ENCODE peak calls at places on chromosomes 13 and 19, in four cellular contexts. X, F, A and T are unnamed samples.

GRCh38 chr19:47021536-47022139 is 2.0 kb downstream of the NPAS1 start:
- DNase-seq in X (no peak), F (peak), A (no peak), T (no peak)

GRCh38 chr13:113029487-113030258 is 60.7 kb downstream of the MCF2L start:
- DNase-seq in X (peak), F (no peak), A (no peak), T (peak)

GRCh38 chr13:103140001-103140671 is 73.9 kb upstream of the SLC10A2 start:
- DNase-seq in X (peak), F (no peak), A (no peak), T (peak)

GRCh38 chr19:12880551-12881171 is 588 bp downstream of the DNASE2 start:
- DNase-seq in X (peak), F (peak), A (peak), T (peak)

GRCh38 chr13:48500652-48501197 is 32.2 kb downstream of the RCBTB2 start:
- DNase-seq in X (peak), F (no peak), A (no peak), T (no peak)

GRCh38 chr13:105389373-105389772 is 1146.1 kb downstream of the EFNB2 start:
- DNase-seq in X (no peak), F (no peak), A (no peak), T (no peak)

GRCh38 chr19:11540642-11541041 is 2.0 kb downstream of the CNN1 start:
- DNase-seq in X (peak), F (no peak), A (no peak), T (no peak)

GRCh38 chr13:46668906-46669525 is 116.0 kb downstream of the LRCH1 start:
- DNase-seq in X (no peak), F (no peak), A (no peak), T (peak)

GRCh38 chr19:50551034-50551712 is 17.1 kb downstream of the LRRC4B start:
- DNase-seq in X (no peak), F (no peak), A (no peak), T (no peak)

GRCh38 chr13:107223867-107224266 is 655.9 kb upstream of the ARGLU1 start:
- DNase-seq in X (no peak), F (no peak), A (no peak), T (no peak)

GRCh38 chr13:114118086-114118762 is 14.2 kb downstream of the RASA3 start:
- DNase-seq in X (no peak), F (peak), A (no peak), T (no peak)

GRCh38 chr19:9789066-9789465 is 20.5 kb upstream of the ZNF846 start:
- DNase-seq in X (no peak), F (no peak), A (no peak), T (no peak)

GRCh38 chr13:94640676-94641075 is 39.0 kb downstream of the GPR180 start:
- DNase-seq in X (no peak), F (no peak), A (no peak), T (no peak)

GRCh38 chr19:493391-494170 is 2.7 kb upstream of the MADCAM1 start:
- DNase-seq in X (no peak), F (no peak), A (no peak), T (no peak)

GRCh38 chr13:73228546-73228945 is 169.7 kb downstream of the KLF5 start:
- DNase-seq in X (no peak), F (no peak), A (no peak), T (no peak)

GRCh38 chr13:82962422-82962821 is 919.9 kb downstream of the SLITRK1 start:
- DNase-seq in X (no peak), F (no peak), A (no peak), T (no peak)

GRCh38 chr13:46354143-46355087 is 32.6 kb downstream of the RUBCNL start:
- DNase-seq in X (peak), F (no peak), A (no peak), T (no peak)

GRCh38 chr19:8137425-8137824 is 12.0 kb downstream of the FBN3 start:
- DNase-seq in X (no peak), F (no peak), A (no peak), T (no peak)

GRCh38 chr19:1621574-1621973 is 16.3 kb upstream of the UQCR11 start:
- DNase-seq in X (no peak), F (no peak), A (no peak), T (no peak)

GRCh38 chr19:5335101-5335500 is 5.5 kb downstream of the PTPRS start:
- DNase-seq in X (no peak), F (no peak), A (no peak), T (no peak)

GRCh38 chr19:33393286-33394005 is 19.9 kb downstream of the CEBPG start:
- DNase-seq in X (no peak), F (peak), A (no peak), T (no peak)

GRCh38 chr13:31160857-31161582 is 684 bp downstream of the HSPH1 start:
- DNase-seq in X (no peak), F (peak), A (peak), T (peak)

GRCh38 chr19:51157265-51157664 is 15.2 kb downstream of the SIGLEC7 start:
- DNase-seq in X (no peak), F (no peak), A (no peak), T (no peak)

GRCh38 chr13:62119739-62120700 is 704.4 kb upstream of the PCDH20 start:
- DNase-seq in X (peak), F (no peak), A (no peak), T (peak)

GRCh38 chr13:46134961-46135522 is 30.2 kb upstream of the CPB2 start:
- DNase-seq in X (no peak), F (no peak), A (no peak), T (no peak)

DNA sequence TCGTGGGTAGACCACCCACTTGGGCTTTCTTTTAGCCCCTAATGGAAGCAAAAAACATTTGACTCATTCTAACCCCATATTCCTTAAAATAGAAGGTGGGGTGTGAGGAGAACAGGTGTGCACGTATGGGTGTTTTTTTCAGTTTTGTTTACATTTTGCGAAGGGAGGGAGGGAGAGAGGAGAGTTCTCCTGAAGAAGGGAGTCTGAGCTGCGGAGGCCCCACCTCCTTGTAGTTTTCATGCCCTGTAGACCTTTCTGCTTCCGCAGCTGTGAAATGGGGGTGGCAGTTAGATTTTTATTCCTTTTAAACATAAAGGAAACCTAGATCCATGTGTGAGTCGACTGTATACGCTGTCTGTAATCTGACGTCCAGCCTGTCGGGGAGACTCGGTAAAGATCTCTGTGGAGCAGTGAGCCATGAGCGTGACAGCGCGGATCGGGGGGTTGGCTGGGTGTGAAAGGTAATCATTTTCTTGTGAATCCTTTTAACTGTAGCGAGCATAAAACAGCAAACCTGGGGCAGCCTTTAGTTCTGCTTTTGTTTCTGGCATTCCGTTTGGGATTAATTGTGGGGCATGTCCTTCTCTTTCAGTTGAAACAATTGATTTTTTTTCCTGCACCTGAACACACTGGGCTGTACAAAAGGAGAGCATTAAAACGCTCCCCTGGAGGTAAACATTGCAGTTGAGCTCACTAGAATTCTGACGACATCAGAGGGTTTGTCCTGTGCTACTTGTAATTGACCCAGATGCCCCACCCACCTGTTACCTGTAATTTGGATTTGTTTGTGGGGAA is 2.3 kb downstream of the UPF1 start:
- DNase-seq in X (no peak), F (no peak), A (no peak), T (peak)
- TF ChIP-seq POLR2A in X (no peak), F (no peak), A (no peak), T (no peak)

GRCh38 chr13:20492036-20492435 is 33.6 kb downstream of the CRYL1 start:
- DNase-seq in X (no peak), F (no peak), A (no peak), T (no peak)

GRCh38 chr13:20495087-20496023 is 30.3 kb downstream of the CRYL1 start:
- DNase-seq in X (peak), F (no peak), A (peak), T (peak)

GRCh38 chr13:20494656-20495055 is 31.0 kb downstream of the CRYL1 start:
- DNase-seq in X (no peak), F (no peak), A (no peak), T (no peak)

GRCh38 chr13:20489185-20489820 is 36.4 kb downstream of the CRYL1 start:
- DNase-seq in X (no peak), F (no peak), A (no peak), T (peak)

GRCh38 chr13:20492641-20493040 is 33.0 kb downstream of the CRYL1 start:
- DNase-seq in X (peak), F (no peak), A (no peak), T (peak)
- TF ChIP-seq POLR2A in X (no peak), F (no peak), A (no peak), T (no peak)

DNA sequence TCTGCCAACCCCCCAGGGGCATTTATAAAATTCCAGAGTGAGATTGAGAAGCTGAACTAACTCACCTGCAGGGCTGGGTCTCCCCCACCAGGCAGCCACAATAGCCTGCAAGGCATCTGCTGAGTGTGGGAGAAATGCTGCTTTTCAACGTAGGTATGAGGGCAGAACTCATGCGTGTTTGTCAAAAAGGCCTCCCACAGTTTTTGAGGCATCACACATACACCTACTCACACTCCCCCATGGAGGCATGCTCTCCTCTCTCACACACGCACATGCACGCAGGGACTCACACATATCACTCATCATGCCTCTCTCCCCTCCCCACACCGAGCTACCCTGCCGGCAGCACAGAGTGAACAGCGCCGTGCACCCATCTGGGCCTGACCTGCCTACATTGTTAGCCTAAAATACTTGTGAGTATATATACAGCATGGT is 390.5 kb downstream of the FGF9 start:
- DNase-seq in X (no peak), F (peak), A (no peak), T (no peak)
- TF ChIP-seq POLR2A in X (no peak), F (no peak), A (no peak), T (no peak)

GRCh38 chr13:66659291-66660012 is 570.7 kb downstream of the PCDH9 start:
- DNase-seq in X (no peak), F (no peak), A (no peak), T (no peak)

GRCh38 chr13:66656050-66656449 is 574.1 kb downstream of the PCDH9 start:
- DNase-seq in X (no peak), F (no peak), A (no peak), T (no peak)

GRCh38 chr13:66661336-66661735 is 568.8 kb downstream of the PCDH9 start:
- DNase-seq in X (no peak), F (no peak), A (no peak), T (no peak)

GRCh38 chr13:66660013-66660804 is 569.9 kb downstream of the PCDH9 start:
- DNase-seq in X (no peak), F (no peak), A (no peak), T (no peak)

DNA sequence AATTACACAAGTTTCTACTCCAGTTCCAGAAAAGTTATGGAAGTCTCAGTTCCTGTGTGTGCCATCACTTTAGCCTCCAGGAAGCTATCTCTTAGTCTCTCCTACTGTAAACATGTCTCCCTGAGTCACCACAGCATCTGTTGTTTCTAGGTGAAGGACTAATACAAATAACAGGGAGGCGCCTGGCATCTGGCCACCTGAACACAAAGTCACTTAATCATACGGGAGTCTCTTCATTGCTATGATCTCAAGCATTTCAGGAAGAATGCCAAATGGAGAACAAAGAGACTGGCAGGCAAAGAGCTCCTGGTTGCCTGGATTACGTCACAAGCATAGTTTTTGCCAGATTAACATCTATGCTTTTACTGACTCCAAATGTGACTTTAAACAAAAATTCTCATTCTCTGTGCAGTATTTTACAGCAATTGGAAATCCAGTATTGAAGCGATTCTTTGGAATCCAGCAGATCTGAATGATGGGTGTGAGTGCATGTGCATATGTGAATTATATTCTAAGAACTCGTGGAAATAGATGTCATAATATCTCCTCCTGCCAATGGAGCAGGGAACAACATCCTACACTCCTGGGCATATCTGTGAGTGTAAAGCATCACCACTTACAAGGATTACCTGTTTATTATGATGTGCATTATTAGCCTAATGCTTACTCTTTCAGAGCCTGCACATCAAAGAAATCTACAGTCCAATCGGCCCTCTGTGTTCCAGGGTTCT is 572.8 kb downstream of the PCDH9 start:
- DNase-seq in X (no peak), F (no peak), A (no peak), T (no peak)
- TF ChIP-seq POLR2A in X (no peak), F (no peak), A (no peak), T (no peak)

DNA sequence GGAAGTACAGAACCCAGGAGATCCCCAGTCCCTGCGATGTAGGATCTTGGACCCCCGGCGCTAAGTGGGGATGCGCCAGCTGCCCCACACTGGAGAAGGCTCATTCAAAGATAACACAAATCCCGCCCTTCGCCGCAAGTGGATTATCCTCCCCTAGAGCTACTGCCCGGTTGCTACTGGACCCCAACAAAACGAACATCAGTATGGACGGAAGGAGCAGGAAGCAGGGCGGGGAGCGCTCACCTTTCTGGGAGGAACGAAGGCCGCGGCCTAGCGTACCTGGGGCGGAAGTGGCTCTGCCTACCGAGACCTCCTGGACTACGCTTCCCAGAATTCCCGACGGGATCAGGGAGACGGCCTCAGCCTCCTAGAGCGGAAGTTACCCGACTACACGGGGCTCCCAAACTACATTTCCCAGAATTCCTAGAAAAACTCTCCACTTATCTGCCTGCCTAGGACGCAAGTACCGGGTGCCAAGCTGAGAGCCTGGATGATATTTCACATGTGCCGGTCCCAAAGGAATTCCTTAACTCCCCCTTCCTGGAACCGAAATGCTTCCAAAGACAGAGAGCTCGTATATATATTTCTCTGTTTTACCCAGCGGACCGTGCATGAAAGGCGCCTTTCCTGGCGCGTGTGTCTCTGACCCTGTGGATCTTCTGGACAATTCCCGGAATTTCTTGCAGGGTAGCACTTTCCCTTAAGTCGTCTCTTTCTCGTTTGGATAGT is at the start of gene ZNF112:
- DNase-seq in X (peak), F (peak), A (peak), T (peak)
- TF ChIP-seq POLR2A in X (peak), F (no peak), A (peak), T (no peak)

GRCh38 chr19:55688422-55689218 is 13.6 kb downstream of the EPN1 start:
- DNase-seq in X (no peak), F (peak), A (no peak), T (peak)

GRCh38 chr19:55684946-55685681 is 10.1 kb downstream of the EPN1 start:
- DNase-seq in X (no peak), F (peak), A (no peak), T (no peak)

GRCh38 chr19:55685776-55686175 is 10.8 kb downstream of the EPN1 start:
- DNase-seq in X (no peak), F (peak), A (no peak), T (no peak)

GRCh38 chr19:55687281-55688172 is 12.5 kb downstream of the EPN1 start:
- DNase-seq in X (no peak), F (peak), A (no peak), T (no peak)

GRCh38 chr19:55686311-55687050 is 11.5 kb downstream of the EPN1 start:
- DNase-seq in X (no peak), F (peak), A (no peak), T (no peak)
- TF ChIP-seq POLR2A in X (no peak), F (no peak), A (no peak), T (no peak)